ENCODE peak calls at places on chromosomes 5 and 9, in nine cellular contexts. One of them, this sample, is unnamed.

GRCh38 chr5:40755093-40755406 is 711 bp downstream of the TTC33 start:
- DNase-seq in HCT116: peak
- DNase-seq in activated CD4-positive, CD25-positive, alpha-beta regulatory T cell treated with anti-CD3 and anti-CD28 coated beads, Interleukin-2, amount 50 U/mL, for 16 hours: peak
- DNase-seq in A549: peak
- DNase-seq in Right ventricle myocardium superior: peak
- DNase-seq in Kasumi-1: peak
- DNase-seq in effector CD4-positive, alpha-beta T cell: peak
- DNase-seq in HFF-Myc: peak
- DNase-seq in fibroblast of gingiva: peak
- DNase-seq in this sample: peak

GRCh38 chr5:159916841-159917761 is 819 bp downstream of the ADRA1B start:
- DNase-seq in effector CD4-positive, alpha-beta T cell: no peak
- DNase-seq in activated CD4-positive, CD25-positive, alpha-beta regulatory T cell treated with anti-CD3 and anti-CD28 coated beads, Interleukin-2, amount 50 U/mL, for 16 hours: no peak
- DNase-seq in A549: peak
- DNase-seq in fibroblast of gingiva: no peak
- DNase-seq in Kasumi-1: no peak
- DNase-seq in HCT116: no peak
- DNase-seq in HFF-Myc: no peak
- DNase-seq in Right ventricle myocardium superior: peak
- DNase-seq in this sample: no peak

GRCh38 chr9:131585375-131585774 is 40.1 kb downstream of the PRRT1B start:
- DNase-seq in activated CD4-positive, CD25-positive, alpha-beta regulatory T cell treated with anti-CD3 and anti-CD28 coated beads, Interleukin-2, amount 50 U/mL, for 16 hours: no peak
- DNase-seq in HFF-Myc: no peak
- DNase-seq in Kasumi-1: peak
- DNase-seq in A549: no peak
- DNase-seq in effector CD4-positive, alpha-beta T cell: peak
- DNase-seq in Right ventricle myocardium superior: peak
- DNase-seq in fibroblast of gingiva: no peak
- DNase-seq in HCT116: no peak
- DNase-seq in this sample: peak

GRCh38 chr9:79352322-79352721 is 219.4 kb upstream of the TLE4 start:
- DNase-seq in fibroblast of gingiva: no peak
- DNase-seq in A549: no peak
- DNase-seq in HCT116: no peak
- DNase-seq in HFF-Myc: no peak
- DNase-seq in activated CD4-positive, CD25-positive, alpha-beta regulatory T cell treated with anti-CD3 and anti-CD28 coated beads, Interleukin-2, amount 50 U/mL, for 16 hours: no peak
- DNase-seq in effector CD4-positive, alpha-beta T cell: no peak
- DNase-seq in Right ventricle myocardium superior: no peak
- DNase-seq in Kasumi-1: no peak
- DNase-seq in this sample: no peak

GRCh38 chr9:133377721-133378216 is 1.6 kb downstream of the STKLD1 start:
- DNase-seq in A549: peak
- DNase-seq in effector CD4-positive, alpha-beta T cell: no peak
- DNase-seq in Kasumi-1: peak
- DNase-seq in fibroblast of gingiva: peak
- DNase-seq in activated CD4-positive, CD25-positive, alpha-beta regulatory T cell treated with anti-CD3 and anti-CD28 coated beads, Interleukin-2, amount 50 U/mL, for 16 hours: no peak
- DNase-seq in Right ventricle myocardium superior: no peak
- DNase-seq in HCT116: no peak
- DNase-seq in HFF-Myc: peak
- DNase-seq in this sample: no peak

GRCh38 chr9:137544176-137544755 is 5.9 kb downstream of the PNPLA7 start:
- DNase-seq in Kasumi-1: no peak
- DNase-seq in HFF-Myc: no peak
- DNase-seq in A549: no peak
- DNase-seq in Right ventricle myocardium superior: no peak
- DNase-seq in HCT116: no peak
- DNase-seq in activated CD4-positive, CD25-positive, alpha-beta regulatory T cell treated with anti-CD3 and anti-CD28 coated beads, Interleukin-2, amount 50 U/mL, for 16 hours: no peak
- DNase-seq in fibroblast of gingiva: peak
- DNase-seq in effector CD4-positive, alpha-beta T cell: no peak
- DNase-seq in this sample: no peak

GRCh38 chr5:68424799-68425537 is 209.4 kb downstream of the PIK3R1 start:
- DNase-seq in Kasumi-1: peak
- DNase-seq in Right ventricle myocardium superior: no peak
- DNase-seq in effector CD4-positive, alpha-beta T cell: peak
- DNase-seq in HCT116: peak
- DNase-seq in A549: no peak
- DNase-seq in fibroblast of gingiva: no peak
- DNase-seq in HFF-Myc: peak
- DNase-seq in activated CD4-positive, CD25-positive, alpha-beta regulatory T cell treated with anti-CD3 and anti-CD28 coated beads, Interleukin-2, amount 50 U/mL, for 16 hours: no peak
- DNase-seq in this sample: peak

GRCh38 chr5:142716963-142717362 is 31.1 kb upstream of the FGF1 start:
- DNase-seq in Right ventricle myocardium superior: peak
- DNase-seq in fibroblast of gingiva: peak
- DNase-seq in A549: peak
- DNase-seq in HCT116: peak
- DNase-seq in activated CD4-positive, CD25-positive, alpha-beta regulatory T cell treated with anti-CD3 and anti-CD28 coated beads, Interleukin-2, amount 50 U/mL, for 16 hours: no peak
- DNase-seq in Kasumi-1: peak
- DNase-seq in HFF-Myc: no peak
- DNase-seq in effector CD4-positive, alpha-beta T cell: no peak
- DNase-seq in this sample: no peak

GRCh38 chr5:41509399-41510175 is 814 bp downstream of the PLCXD3 start:
- DNase-seq in effector CD4-positive, alpha-beta T cell: no peak
- DNase-seq in A549: no peak
- DNase-seq in Kasumi-1: no peak
- DNase-seq in Right ventricle myocardium superior: no peak
- DNase-seq in HCT116: no peak
- DNase-seq in fibroblast of gingiva: no peak
- DNase-seq in activated CD4-positive, CD25-positive, alpha-beta regulatory T cell treated with anti-CD3 and anti-CD28 coated beads, Interleukin-2, amount 50 U/mL, for 16 hours: no peak
- DNase-seq in HFF-Myc: no peak
- DNase-seq in this sample: no peak

GRCh38 chr9:126298319-126298801 is 28.3 kb upstream of the MVB12B start:
- DNase-seq in activated CD4-positive, CD25-positive, alpha-beta regulatory T cell treated with anti-CD3 and anti-CD28 coated beads, Interleukin-2, amount 50 U/mL, for 16 hours: no peak
- DNase-seq in Right ventricle myocardium superior: no peak
- DNase-seq in fibroblast of gingiva: no peak
- DNase-seq in effector CD4-positive, alpha-beta T cell: no peak
- DNase-seq in A549: no peak
- DNase-seq in HCT116: no peak
- DNase-seq in HFF-Myc: no peak
- DNase-seq in Kasumi-1: no peak
- DNase-seq in this sample: no peak

GRCh38 chr9:21017092-21017491 is 14.3 kb downstream of the HACD4 start:
- DNase-seq in Kasumi-1: no peak
- DNase-seq in effector CD4-positive, alpha-beta T cell: no peak
- DNase-seq in activated CD4-positive, CD25-positive, alpha-beta regulatory T cell treated with anti-CD3 and anti-CD28 coated beads, Interleukin-2, amount 50 U/mL, for 16 hours: no peak
- DNase-seq in fibroblast of gingiva: no peak
- DNase-seq in A549: peak
- DNase-seq in Right ventricle myocardium superior: no peak
- DNase-seq in HCT116: no peak
- DNase-seq in HFF-Myc: no peak
- DNase-seq in this sample: no peak